ENCODE peak calls at places on chromosomes 1 and 21, in six cellular contexts. One of them, this sample, is unnamed.

GRCh38 chr1:161207173-161207572 is 5.0 kb downstream of the NDUFS2 start:
- ATAC-seq in left cardiac atrium: peak; percentile 69
- ATAC-seq in gastroesophageal sphincter: peak; percentile 88
- ATAC-seq in activated CD8-positive, alpha-beta memory T cell treated with anti-CD3 and anti-CD28 coated beads, Interleukin-2, amount 10 ng/mL, durations not matched to agents 7 days and 5 days: no peak
- ATAC-seq in HCT116: no peak
- ATAC-seq in Right ventricle myocardium inferior: peak; percentile 84
- ATAC-seq in this sample: no peak

GRCh38 chr1:198102454-198102791 is 54.4 kb upstream of the NEK7 start:
- ATAC-seq in left cardiac atrium: no peak
- ATAC-seq in gastroesophageal sphincter: no peak
- ATAC-seq in activated CD8-positive, alpha-beta memory T cell treated with anti-CD3 and anti-CD28 coated beads, Interleukin-2, amount 10 ng/mL, durations not matched to agents 7 days and 5 days: peak; percentile 91
- ATAC-seq in HCT116: no peak
- ATAC-seq in Right ventricle myocardium inferior: no peak
- ATAC-seq in this sample: no peak

GRCh38 chr1:206524739-206525364 is 17.5 kb downstream of the RASSF5 start:
- ATAC-seq in left cardiac atrium: no peak
- ATAC-seq in gastroesophageal sphincter: no peak
- ATAC-seq in activated CD8-positive, alpha-beta memory T cell treated with anti-CD3 and anti-CD28 coated beads, Interleukin-2, amount 10 ng/mL, durations not matched to agents 7 days and 5 days: peak; percentile 45
- ATAC-seq in HCT116: peak; percentile 91
- ATAC-seq in Right ventricle myocardium inferior: peak; percentile 28
- ATAC-seq in this sample: peak; percentile 95

GRCh38 chr1:40712997-40713396 is 21.5 kb downstream of the NFYC start:
- ATAC-seq in left cardiac atrium: no peak
- ATAC-seq in gastroesophageal sphincter: no peak
- ATAC-seq in activated CD8-positive, alpha-beta memory T cell treated with anti-CD3 and anti-CD28 coated beads, Interleukin-2, amount 10 ng/mL, durations not matched to agents 7 days and 5 days: peak; percentile 43
- ATAC-seq in HCT116: no peak
- ATAC-seq in Right ventricle myocardium inferior: no peak
- ATAC-seq in this sample: no peak

GRCh38 chr1:239184581-239185244 is 201.7 kb upstream of the CHRM3 start:
- ATAC-seq in left cardiac atrium: no peak
- ATAC-seq in gastroesophageal sphincter: no peak
- ATAC-seq in activated CD8-positive, alpha-beta memory T cell treated with anti-CD3 and anti-CD28 coated beads, Interleukin-2, amount 10 ng/mL, durations not matched to agents 7 days and 5 days: no peak
- ATAC-seq in HCT116: no peak
- ATAC-seq in Right ventricle myocardium inferior: no peak
- ATAC-seq in this sample: no peak

GRCh38 chr1:75067975-75068374 is 66.2 kb upstream of the LHX8 start:
- ATAC-seq in left cardiac atrium: no peak
- ATAC-seq in gastroesophageal sphincter: no peak
- ATAC-seq in activated CD8-positive, alpha-beta memory T cell treated with anti-CD3 and anti-CD28 coated beads, Interleukin-2, amount 10 ng/mL, durations not matched to agents 7 days and 5 days: no peak
- ATAC-seq in HCT116: no peak
- ATAC-seq in Right ventricle myocardium inferior: no peak
- ATAC-seq in this sample: no peak

GRCh38 chr21:32302560-32302959 is 3.9 kb downstream of the MRAP start:
- ATAC-seq in left cardiac atrium: no peak
- ATAC-seq in gastroesophageal sphincter: no peak
- ATAC-seq in activated CD8-positive, alpha-beta memory T cell treated with anti-CD3 and anti-CD28 coated beads, Interleukin-2, amount 10 ng/mL, durations not matched to agents 7 days and 5 days: no peak
- ATAC-seq in HCT116: no peak
- ATAC-seq in Right ventricle myocardium inferior: no peak
- ATAC-seq in this sample: no peak

GRCh38 chr1:103194060-103194459 is 85.7 kb upstream of the COL11A1 start:
- ATAC-seq in left cardiac atrium: no peak
- ATAC-seq in gastroesophageal sphincter: no peak
- ATAC-seq in activated CD8-positive, alpha-beta memory T cell treated with anti-CD3 and anti-CD28 coated beads, Interleukin-2, amount 10 ng/mL, durations not matched to agents 7 days and 5 days: no peak
- ATAC-seq in HCT116: no peak
- ATAC-seq in Right ventricle myocardium inferior: no peak
- ATAC-seq in this sample: no peak

GRCh38 chr1:177927021-177927596 is 42.7 kb downstream of the SEC16B start:
- ATAC-seq in left cardiac atrium: no peak
- ATAC-seq in gastroesophageal sphincter: peak; percentile 52
- ATAC-seq in activated CD8-positive, alpha-beta memory T cell treated with anti-CD3 and anti-CD28 coated beads, Interleukin-2, amount 10 ng/mL, durations not matched to agents 7 days and 5 days: no peak
- ATAC-seq in HCT116: no peak
- ATAC-seq in Right ventricle myocardium inferior: no peak
- ATAC-seq in this sample: peak; percentile 22

GRCh38 chr1:174023438-174023837 is 1.3 kb upstream of the RC3H1 start:
- ATAC-seq in left cardiac atrium: no peak
- ATAC-seq in gastroesophageal sphincter: no peak
- ATAC-seq in activated CD8-positive, alpha-beta memory T cell treated with anti-CD3 and anti-CD28 coated beads, Interleukin-2, amount 10 ng/mL, durations not matched to agents 7 days and 5 days: no peak
- ATAC-seq in HCT116: no peak
- ATAC-seq in Right ventricle myocardium inferior: peak; percentile 12
- ATAC-seq in this sample: peak; percentile 28

GRCh38 chr1:245987222-245987545 is 519.9 kb downstream of the SMYD3 start:
- ATAC-seq in left cardiac atrium: no peak
- ATAC-seq in gastroesophageal sphincter: no peak
- ATAC-seq in activated CD8-positive, alpha-beta memory T cell treated with anti-CD3 and anti-CD28 coated beads, Interleukin-2, amount 10 ng/mL, durations not matched to agents 7 days and 5 days: no peak
- ATAC-seq in HCT116: peak; percentile 53
- ATAC-seq in Right ventricle myocardium inferior: no peak
- ATAC-seq in this sample: no peak

GRCh38 chr21:27047331-27048314 is 80.7 kb upstream of the ADAMTS5 start:
- ATAC-seq in left cardiac atrium: no peak
- ATAC-seq in gastroesophageal sphincter: no peak
- ATAC-seq in activated CD8-positive, alpha-beta memory T cell treated with anti-CD3 and anti-CD28 coated beads, Interleukin-2, amount 10 ng/mL, durations not matched to agents 7 days and 5 days: no peak
- ATAC-seq in HCT116: no peak
- ATAC-seq in Right ventricle myocardium inferior: no peak
- ATAC-seq in this sample: peak; percentile 41

GRCh38 chr1:219668446-219668845 is 55.5 kb upstream of the ZC3H11B start:
- ATAC-seq in left cardiac atrium: no peak
- ATAC-seq in gastroesophageal sphincter: no peak
- ATAC-seq in activated CD8-positive, alpha-beta memory T cell treated with anti-CD3 and anti-CD28 coated beads, Interleukin-2, amount 10 ng/mL, durations not matched to agents 7 days and 5 days: no peak
- ATAC-seq in HCT116: no peak
- ATAC-seq in Right ventricle myocardium inferior: no peak
- ATAC-seq in this sample: no peak

GRCh38 chr1:6928106-6928885 is 143.0 kb downstream of the CAMTA1 start:
- ATAC-seq in left cardiac atrium: no peak
- ATAC-seq in gastroesophageal sphincter: no peak
- ATAC-seq in activated CD8-positive, alpha-beta memory T cell treated with anti-CD3 and anti-CD28 coated beads, Interleukin-2, amount 10 ng/mL, durations not matched to agents 7 days and 5 days: no peak
- ATAC-seq in HCT116: no peak
- ATAC-seq in Right ventricle myocardium inferior: no peak
- ATAC-seq in this sample: no peak

GRCh38 chr1:55773189-55773940 is 558.2 kb upstream of the USP24 start:
- ATAC-seq in left cardiac atrium: no peak
- ATAC-seq in gastroesophageal sphincter: no peak
- ATAC-seq in activated CD8-positive, alpha-beta memory T cell treated with anti-CD3 and anti-CD28 coated beads, Interleukin-2, amount 10 ng/mL, durations not matched to agents 7 days and 5 days: no peak
- ATAC-seq in HCT116: no peak
- ATAC-seq in Right ventricle myocardium inferior: no peak
- ATAC-seq in this sample: no peak

GRCh38 chr1:219324629-219325367 is 151.1 kb downstream of the LYPLAL1 start:
- ATAC-seq in left cardiac atrium: no peak
- ATAC-seq in gastroesophageal sphincter: no peak
- ATAC-seq in activated CD8-positive, alpha-beta memory T cell treated with anti-CD3 and anti-CD28 coated beads, Interleukin-2, amount 10 ng/mL, durations not matched to agents 7 days and 5 days: no peak
- ATAC-seq in HCT116: peak; percentile 87
- ATAC-seq in Right ventricle myocardium inferior: no peak
- ATAC-seq in this sample: peak; percentile 94

This sample was measured in esophagus mucosa.